ENCODE peak calls at places on chromosomes 6 and 20, in four cellular contexts. S is DMS79 treated with DMSO at 0.1 percent for 48 hours, N is HFFc6, O is midbrain. I is an unnamed sample.

GRCh38 chr6:15077006-15077405 is 168.9 kb upstream of the JARID2 start:
- DNase-seq in S (no peak), O (no peak), N (peak), I (no peak)

GRCh38 chr6:39998126-39998525 is 63.9 kb upstream of the MOCS1 start:
- DNase-seq in N (no peak), O (no peak), S (no peak), I (no peak)

GRCh38 chr20:19783966-19784401 is 25.9 kb downstream of the RIN2 start:
- DNase-seq in O (no peak), S (peak), N (peak), I (peak)

GRCh38 chr20:33209789-33210188 is 7.4 kb upstream of the BPIFA3 start:
- DNase-seq in O (peak), N (peak), S (no peak), I (peak)

GRCh38 chr6:100440935-100441334 is 23.8 kb downstream of the SIM1 start:
- DNase-seq in O (no peak), N (no peak), S (no peak), I (no peak)

GRCh38 chr6:39389372-39389767 is 66.9 kb upstream of the KCNK16 start:
- DNase-seq in S (peak), O (no peak), N (no peak), I (no peak)

GRCh38 chr20:25042531-25043498 is 15.1 kb downstream of the ACSS1 start:
- DNase-seq in S (no peak), N (no peak), O (peak), I (peak)

GRCh38 chr6:150297327-150298028 is 71.3 kb upstream of the IYD start:
- DNase-seq in S (no peak), N (peak), O (no peak), I (no peak)

GRCh38 chr20:44886276-44886671 is 769 bp downstream of the YWHAB start:
- DNase-seq in O (no peak), S (no peak), N (no peak), I (no peak)

GRCh38 chr6:36386495-36387439 is 702 bp downstream of the ETV7 start:
- DNase-seq in S (peak), O (no peak), N (peak), I (peak)

GRCh38 chr6:142474446-142475289 is 172.9 kb downstream of the ADGRG6 start:
- DNase-seq in S (peak), O (peak), N (peak), I (no peak)

GRCh38 chr6:149037026-149037734 is 280.3 kb upstream of the TAB2 start:
- DNase-seq in O (no peak), N (peak), S (no peak), I (no peak)

GRCh38 chr20:5718896-5719595 is 31.2 kb upstream of the SHLD1 start:
- DNase-seq in O (peak), S (no peak), N (no peak), I (peak)

GRCh38 chr20:53402233-53403005 is 191.2 kb downstream of the ZNF217 start:
- DNase-seq in O (no peak), S (no peak), N (no peak), I (no peak)

GRCh38 chr6:93581371-93581770 is 162.0 kb upstream of the EPHA7 start:
- DNase-seq in N (no peak), S (no peak), O (no peak), I (no peak)

GRCh38 chr6:14671261-14671681 is 553.7 kb downstream of the CD83 start:
- DNase-seq in O (no peak), N (peak), S (peak), I (peak)

GRCh38 chr20:48039514-48039913 is 254.2 kb upstream of the SULF2 start:
- DNase-seq in N (no peak), O (no peak), S (no peak), I (no peak)